ENCODE peak calls at places on chromosomes 4 and X, in five cellular contexts. M, R, L, D and O are unnamed samples.

GRCh38 chrX:148823986-148824385 is 323.6 kb downstream of the AFF2 start:
- DNase-seq in L (no peak), D (no peak), R (no peak), M (no peak), O (no peak)

GRCh38 chr4:27484216-27484615 is 623.6 kb downstream of the STIM2 start:
- DNase-seq in R (no peak), M (no peak), L (no peak), D (no peak), O (no peak)

GRCh38 chrX:42519666-42520231 is 258.2 kb downstream of the PPP1R2C start:
- DNase-seq in L (no peak), R (peak; percentile 9), M (peak; percentile 54), D (no peak), O (no peak)

GRCh38 chr4:25810815-25811690 is 51.7 kb downstream of the SEL1L3 start:
- DNase-seq in L (no peak), R (no peak), D (no peak), M (peak; percentile 30), O (no peak)

GRCh38 chr4:67204441-67204840 is 340.9 kb downstream of the CENPC start:
- DNase-seq in L (no peak), D (no peak), R (no peak), M (no peak), O (peak; percentile 8)

GRCh38 chrX:23937100-23937499 is 29.3 kb downstream of the CXorf58 start:
- DNase-seq in D (no peak), L (no peak), M (no peak), R (no peak), O (no peak)

GRCh38 chrX:117969782-117970181 is 146.8 kb downstream of the KLHL13 start:
- DNase-seq in L (no peak), R (no peak), D (no peak), M (no peak), O (no peak)

GRCh38 chr4:37549003-37549402 is 137.2 kb downstream of the RELL1 start:
- DNase-seq in L (no peak), D (no peak), R (peak; percentile 94), M (no peak), O (no peak)

GRCh38 chr4:55023030-55023429 is 102.4 kb downstream of the KDR start:
- DNase-seq in R (no peak), M (no peak), L (no peak), D (no peak), O (no peak)

GRCh38 chr4:76194325-76194724 is 19.3 kb downstream of the SCARB2 start:
- DNase-seq in R (peak; percentile 49), L (no peak), D (no peak), M (peak; percentile 84), O (no peak)